ENCODE peak calls at places on chromosomes 7 and 10, in six cellular contexts. One of them, this sample, is unnamed.

GRCh38 chr7:82247814-82248433 is 195.7 kb downstream of the CACNA2D1 start:
- DNase-seq in naive thymus-derived CD8-positive, alpha-beta T cell: no peak
- DNase-seq in CMK: no peak
- DNase-seq in CD4-positive, alpha-beta T cell: no peak
- DNase-seq in skeletal muscle cell: no peak
- DNase-seq in HCEC 1CT: peak; percentile 52
- DNase-seq in this sample: no peak

GRCh38 chr10:9596368-9596920 is 1421.2 kb upstream of the CELF2 start:
- DNase-seq in CMK: no peak
- DNase-seq in HCEC 1CT: peak; percentile 74
- DNase-seq in skeletal muscle cell: peak; percentile 27
- DNase-seq in CD4-positive, alpha-beta T cell: no peak
- DNase-seq in naive thymus-derived CD8-positive, alpha-beta T cell: no peak
- DNase-seq in this sample: no peak

GRCh38 chr10:28328346-28328745 is 25.5 kb upstream of the MPP7 start:
- DNase-seq in naive thymus-derived CD8-positive, alpha-beta T cell: no peak
- DNase-seq in HCEC 1CT: no peak
- DNase-seq in CD4-positive, alpha-beta T cell: no peak
- DNase-seq in skeletal muscle cell: no peak
- DNase-seq in CMK: no peak
- DNase-seq in this sample: no peak

GRCh38 chr10:132610071-132610701 is 72.6 kb downstream of the INPP5A start:
- DNase-seq in skeletal muscle cell: no peak
- DNase-seq in HCEC 1CT: no peak
- DNase-seq in CMK: no peak
- DNase-seq in CD4-positive, alpha-beta T cell: peak; percentile 23
- DNase-seq in naive thymus-derived CD8-positive, alpha-beta T cell: no peak
- DNase-seq in this sample: no peak

GRCh38 chr10:29415876-29416275 is 127.0 kb downstream of the LYZL1 start:
- DNase-seq in CMK: no peak
- DNase-seq in CD4-positive, alpha-beta T cell: no peak
- DNase-seq in skeletal muscle cell: no peak
- DNase-seq in HCEC 1CT: no peak
- DNase-seq in naive thymus-derived CD8-positive, alpha-beta T cell: no peak
- DNase-seq in this sample: no peak

GRCh38 chr7:13181221-13181620 is 493.8 kb downstream of the ARL4A start:
- DNase-seq in skeletal muscle cell: no peak
- DNase-seq in HCEC 1CT: peak; percentile 46
- DNase-seq in CMK: no peak
- DNase-seq in naive thymus-derived CD8-positive, alpha-beta T cell: no peak
- DNase-seq in CD4-positive, alpha-beta T cell: no peak
- DNase-seq in this sample: no peak

GRCh38 chr10:88440541-88440940 is 142.6 kb downstream of the RNLS start:
- DNase-seq in skeletal muscle cell: no peak
- DNase-seq in CD4-positive, alpha-beta T cell: no peak
- DNase-seq in CMK: no peak
- DNase-seq in HCEC 1CT: no peak
- DNase-seq in naive thymus-derived CD8-positive, alpha-beta T cell: no peak
- DNase-seq in this sample: no peak

GRCh38 chr10:2831509-2831908 is 235.8 kb upstream of the PFKP start:
- DNase-seq in skeletal muscle cell: no peak
- DNase-seq in HCEC 1CT: no peak
- DNase-seq in CD4-positive, alpha-beta T cell: no peak
- DNase-seq in naive thymus-derived CD8-positive, alpha-beta T cell: no peak
- DNase-seq in CMK: no peak
- DNase-seq in this sample: no peak

GRCh38 chr10:14553434-14553833 is 221.3 kb downstream of the FAM107B start:
- DNase-seq in naive thymus-derived CD8-positive, alpha-beta T cell: no peak
- DNase-seq in CMK: no peak
- DNase-seq in skeletal muscle cell: no peak
- DNase-seq in HCEC 1CT: peak; percentile 73
- DNase-seq in CD4-positive, alpha-beta T cell: no peak
- DNase-seq in this sample: no peak

GRCh38 chr7:135713836-135714470 is 14.0 kb downstream of the SLC13A4 start:
- DNase-seq in skeletal muscle cell: no peak
- DNase-seq in naive thymus-derived CD8-positive, alpha-beta T cell: no peak
- DNase-seq in HCEC 1CT: no peak
- DNase-seq in CD4-positive, alpha-beta T cell: no peak
- DNase-seq in CMK: no peak
- DNase-seq in this sample: no peak

GRCh38 chr7:124532166-124532565 is 233.4 kb downstream of the GPR37 start:
- DNase-seq in HCEC 1CT: peak; percentile 72
- DNase-seq in skeletal muscle cell: no peak
- DNase-seq in naive thymus-derived CD8-positive, alpha-beta T cell: no peak
- DNase-seq in CD4-positive, alpha-beta T cell: no peak
- DNase-seq in CMK: no peak
- DNase-seq in this sample: no peak

GRCh38 chr10:28722065-28722803 is 44.9 kb downstream of the BAMBI start:
- DNase-seq in CD4-positive, alpha-beta T cell: no peak
- DNase-seq in naive thymus-derived CD8-positive, alpha-beta T cell: no peak
- DNase-seq in HCEC 1CT: no peak
- DNase-seq in skeletal muscle cell: no peak
- DNase-seq in CMK: no peak
- DNase-seq in this sample: no peak

GRCh38 chr7:1021366-1021765 is 23.0 kb upstream of the GPR146 start:
- DNase-seq in naive thymus-derived CD8-positive, alpha-beta T cell: no peak
- DNase-seq in skeletal muscle cell: no peak
- DNase-seq in HCEC 1CT: no peak
- DNase-seq in CD4-positive, alpha-beta T cell: no peak
- DNase-seq in CMK: no peak
- DNase-seq in this sample: no peak

GRCh38 chr7:136405931-136406777 is 429.0 kb upstream of the MTPN start:
- DNase-seq in naive thymus-derived CD8-positive, alpha-beta T cell: no peak
- DNase-seq in CD4-positive, alpha-beta T cell: no peak
- DNase-seq in skeletal muscle cell: peak; percentile 12
- DNase-seq in HCEC 1CT: peak; percentile 56
- DNase-seq in CMK: peak; percentile 14
- DNase-seq in this sample: peak; percentile 12

GRCh38 chr7:52741670-52742069 is 293.8 kb upstream of the POM121L12 start:
- DNase-seq in HCEC 1CT: no peak
- DNase-seq in skeletal muscle cell: no peak
- DNase-seq in naive thymus-derived CD8-positive, alpha-beta T cell: no peak
- DNase-seq in CMK: no peak
- DNase-seq in CD4-positive, alpha-beta T cell: no peak
- DNase-seq in this sample: no peak

GRCh38 chr7:38727184-38727940 is 96.2 kb upstream of the AMPH start:
- DNase-seq in HCEC 1CT: no peak
- DNase-seq in CMK: no peak
- DNase-seq in skeletal muscle cell: no peak
- DNase-seq in CD4-positive, alpha-beta T cell: no peak
- DNase-seq in naive thymus-derived CD8-positive, alpha-beta T cell: no peak
- DNase-seq in this sample: no peak

GRCh38 chr10:13257621-13258150 is 23.5 kb upstream of the UCMA start:
- DNase-seq in naive thymus-derived CD8-positive, alpha-beta T cell: no peak
- DNase-seq in HCEC 1CT: no peak
- DNase-seq in CMK: no peak
- DNase-seq in CD4-positive, alpha-beta T cell: no peak
- DNase-seq in skeletal muscle cell: no peak
- DNase-seq in this sample: no peak

GRCh38 chr7:94823952-94824351 is 83.4 kb upstream of the PPP1R9A start:
- DNase-seq in naive thymus-derived CD8-positive, alpha-beta T cell: no peak
- DNase-seq in HCEC 1CT: peak; percentile 22
- DNase-seq in skeletal muscle cell: peak; percentile 31
- DNase-seq in CD4-positive, alpha-beta T cell: no peak
- DNase-seq in CMK: no peak
- DNase-seq in this sample: no peak

GRCh38 chr10:9858816-9859215 is 1158.9 kb upstream of the CELF2 start:
- DNase-seq in skeletal muscle cell: peak; percentile 12
- DNase-seq in HCEC 1CT: no peak
- DNase-seq in naive thymus-derived CD8-positive, alpha-beta T cell: no peak
- DNase-seq in CD4-positive, alpha-beta T cell: no peak
- DNase-seq in CMK: no peak
- DNase-seq in this sample: no peak

GRCh38 chr7:82810558-82811259 is 352.0 kb downstream of the PCLO start:
- DNase-seq in skeletal muscle cell: peak; percentile 59
- DNase-seq in naive thymus-derived CD8-positive, alpha-beta T cell: no peak
- DNase-seq in CMK: no peak
- DNase-seq in HCEC 1CT: peak; percentile 84
- DNase-seq in CD4-positive, alpha-beta T cell: no peak
- DNase-seq in this sample: no peak

GRCh38 chr10:21969326-21970287 is 33.9 kb downstream of the DNAJC1 start:
- DNase-seq in CD4-positive, alpha-beta T cell: no peak
- DNase-seq in HCEC 1CT: peak; percentile 66
- DNase-seq in CMK: no peak
- DNase-seq in naive thymus-derived CD8-positive, alpha-beta T cell: no peak
- DNase-seq in skeletal muscle cell: no peak
- DNase-seq in this sample: no peak

GRCh38 chr7:55526770-55527169 is 45.5 kb downstream of the VOPP1 start:
- DNase-seq in HCEC 1CT: no peak
- DNase-seq in CD4-positive, alpha-beta T cell: no peak
- DNase-seq in skeletal muscle cell: no peak
- DNase-seq in naive thymus-derived CD8-positive, alpha-beta T cell: no peak
- DNase-seq in CMK: no peak
- DNase-seq in this sample: peak; percentile 61

GRCh38 chr10:65570143-65571010 is 1355.5 kb upstream of the LRRTM3 start:
- DNase-seq in CD4-positive, alpha-beta T cell: no peak
- DNase-seq in CMK: peak; percentile 56
- DNase-seq in skeletal muscle cell: no peak
- DNase-seq in naive thymus-derived CD8-positive, alpha-beta T cell: no peak
- DNase-seq in HCEC 1CT: peak; percentile 53
- DNase-seq in this sample: no peak

GRCh38 chr10:55400075-55400474 is 599.0 kb upstream of the PCDH15 start:
- DNase-seq in naive thymus-derived CD8-positive, alpha-beta T cell: no peak
- DNase-seq in skeletal muscle cell: no peak
- DNase-seq in CMK: no peak
- DNase-seq in CD4-positive, alpha-beta T cell: no peak
- DNase-seq in HCEC 1CT: peak; percentile 27
- DNase-seq in this sample: no peak

GRCh38 chr10:86370006-86370585 is 3.5 kb upstream of the GRID1 start:
- DNase-seq in skeletal muscle cell: no peak
- DNase-seq in CD4-positive, alpha-beta T cell: peak; percentile 14
- DNase-seq in naive thymus-derived CD8-positive, alpha-beta T cell: no peak
- DNase-seq in CMK: no peak
- DNase-seq in HCEC 1CT: no peak
- DNase-seq in this sample: no peak

GRCh38 chr7:156892086-156892800 is 740 bp downstream of the LMBR1 start:
- DNase-seq in CD4-positive, alpha-beta T cell: peak; percentile 70
- DNase-seq in HCEC 1CT: no peak
- DNase-seq in CMK: peak; percentile 52
- DNase-seq in skeletal muscle cell: no peak
- DNase-seq in naive thymus-derived CD8-positive, alpha-beta T cell: peak; percentile 65
- DNase-seq in this sample: peak; percentile 66

GRCh38 chr7:131106681-131107342 is 220.9 kb upstream of the MKLN1 start:
- DNase-seq in naive thymus-derived CD8-positive, alpha-beta T cell: peak; percentile 57
- DNase-seq in CD4-positive, alpha-beta T cell: peak; percentile 58
- DNase-seq in CMK: no peak
- DNase-seq in HCEC 1CT: peak; percentile 34
- DNase-seq in skeletal muscle cell: no peak
- DNase-seq in this sample: peak; percentile 65

GRCh38 chr7:111732923-111733322 is 170.6 kb upstream of the IMMP2L start:
- DNase-seq in naive thymus-derived CD8-positive, alpha-beta T cell: no peak
- DNase-seq in CMK: no peak
- DNase-seq in skeletal muscle cell: no peak
- DNase-seq in CD4-positive, alpha-beta T cell: no peak
- DNase-seq in HCEC 1CT: no peak
- DNase-seq in this sample: no peak

GRCh38 chr7:19011212-19011611 is 106.2 kb downstream of the TWIST1 start:
- DNase-seq in HCEC 1CT: no peak
- DNase-seq in naive thymus-derived CD8-positive, alpha-beta T cell: no peak
- DNase-seq in CMK: no peak
- DNase-seq in skeletal muscle cell: no peak
- DNase-seq in CD4-positive, alpha-beta T cell: no peak
- DNase-seq in this sample: no peak

GRCh38 chr10:131242007-131242406 is 69.5 kb downstream of the TCERG1L start:
- DNase-seq in skeletal muscle cell: no peak
- DNase-seq in CMK: no peak
- DNase-seq in HCEC 1CT: no peak
- DNase-seq in CD4-positive, alpha-beta T cell: no peak
- DNase-seq in naive thymus-derived CD8-positive, alpha-beta T cell: no peak
- DNase-seq in this sample: no peak

GRCh38 chr7:83155407-83155806 is 7.3 kb downstream of the PCLO start:
- DNase-seq in CMK: no peak
- DNase-seq in CD4-positive, alpha-beta T cell: no peak
- DNase-seq in naive thymus-derived CD8-positive, alpha-beta T cell: no peak
- DNase-seq in HCEC 1CT: no peak
- DNase-seq in skeletal muscle cell: no peak
- DNase-seq in this sample: no peak

GRCh38 chr7:54788664-54789063 is 29.7 kb upstream of the SEC61G start:
- DNase-seq in skeletal muscle cell: peak; percentile 76
- DNase-seq in HCEC 1CT: peak; percentile 82
- DNase-seq in CD4-positive, alpha-beta T cell: no peak
- DNase-seq in naive thymus-derived CD8-positive, alpha-beta T cell: no peak
- DNase-seq in CMK: no peak
- DNase-seq in this sample: no peak

GRCh38 chr7:6590645-6591110 is 857 bp downstream of the INTS15 start:
- DNase-seq in skeletal muscle cell: no peak
- DNase-seq in HCEC 1CT: no peak
- DNase-seq in naive thymus-derived CD8-positive, alpha-beta T cell: no peak
- DNase-seq in CD4-positive, alpha-beta T cell: no peak
- DNase-seq in CMK: no peak
- DNase-seq in this sample: no peak